ENCODE peak calls at places on chromosomes 5 and 9, in ten cellular contexts. One of them, this sample, is unnamed.

GRCh38 chr9:116027511-116027910 is 126.1 kb upstream of the PAPPA start:
- DNase-seq in Caki2: peak; percentile 40
- DNase-seq in endothelial cell: no peak
- DNase-seq in dorsolateral prefrontal cortex: no peak
- DNase-seq in NAMALWA: no peak
- DNase-seq in activated T-helper 1 cell treated with anti-CD3 and anti-CD28 coated beads, Interleukin-2, amount 50 U/mL, for 16 hours: no peak
- DNase-seq in HT-29: no peak
- DNase-seq in substantia nigra: no peak
- DNase-seq in HCT116: no peak
- DNase-seq in ovary: no peak
- DNase-seq in this sample: no peak

GRCh38 chr9:126128494-126129142 is 198.0 kb upstream of the MVB12B start:
- DNase-seq in endothelial cell: no peak
- DNase-seq in dorsolateral prefrontal cortex: no peak
- DNase-seq in activated T-helper 1 cell treated with anti-CD3 and anti-CD28 coated beads, Interleukin-2, amount 50 U/mL, for 16 hours: no peak
- DNase-seq in NAMALWA: peak; percentile 4
- DNase-seq in ovary: no peak
- DNase-seq in substantia nigra: no peak
- DNase-seq in HCT116: no peak
- DNase-seq in HT-29: no peak
- DNase-seq in Caki2: no peak
- DNase-seq in this sample: no peak

GRCh38 chr9:127535834-127536233 is 76.2 kb upstream of the STXBP1 start:
- DNase-seq in ovary: no peak
- DNase-seq in activated T-helper 1 cell treated with anti-CD3 and anti-CD28 coated beads, Interleukin-2, amount 50 U/mL, for 16 hours: no peak
- DNase-seq in Caki2: no peak
- DNase-seq in substantia nigra: no peak
- DNase-seq in endothelial cell: no peak
- DNase-seq in HT-29: no peak
- DNase-seq in NAMALWA: no peak
- DNase-seq in HCT116: no peak
- DNase-seq in dorsolateral prefrontal cortex: no peak
- DNase-seq in this sample: no peak

GRCh38 chr9:13555516-13555915 is 276.0 kb upstream of the MPDZ start:
- DNase-seq in HCT116: no peak
- DNase-seq in activated T-helper 1 cell treated with anti-CD3 and anti-CD28 coated beads, Interleukin-2, amount 50 U/mL, for 16 hours: no peak
- DNase-seq in substantia nigra: no peak
- DNase-seq in Caki2: no peak
- DNase-seq in NAMALWA: no peak
- DNase-seq in HT-29: no peak
- DNase-seq in dorsolateral prefrontal cortex: no peak
- DNase-seq in ovary: no peak
- DNase-seq in endothelial cell: no peak
- DNase-seq in this sample: no peak

GRCh38 chr9:8822667-8823025 is 1023.1 kb upstream of the DMAC1 start:
- DNase-seq in endothelial cell: no peak
- DNase-seq in substantia nigra: no peak
- DNase-seq in Caki2: no peak
- DNase-seq in NAMALWA: no peak
- DNase-seq in dorsolateral prefrontal cortex: no peak
- DNase-seq in HT-29: no peak
- DNase-seq in activated T-helper 1 cell treated with anti-CD3 and anti-CD28 coated beads, Interleukin-2, amount 50 U/mL, for 16 hours: no peak
- DNase-seq in ovary: no peak
- DNase-seq in HCT116: no peak
- DNase-seq in this sample: peak; percentile 17

GRCh38 chr9:121538221-121538620 is 38.6 kb upstream of the GGTA1 start:
- DNase-seq in dorsolateral prefrontal cortex: no peak
- DNase-seq in substantia nigra: no peak
- DNase-seq in HCT116: peak; percentile 48
- DNase-seq in ovary: no peak
- DNase-seq in NAMALWA: no peak
- DNase-seq in HT-29: peak; percentile 36
- DNase-seq in Caki2: no peak
- DNase-seq in endothelial cell: no peak
- DNase-seq in activated T-helper 1 cell treated with anti-CD3 and anti-CD28 coated beads, Interleukin-2, amount 50 U/mL, for 16 hours: no peak
- DNase-seq in this sample: no peak

GRCh38 chr5:148452499-148453193 is 68.9 kb downstream of the FBXO38 start:
- DNase-seq in HT-29: no peak
- DNase-seq in substantia nigra: no peak
- DNase-seq in endothelial cell: no peak
- DNase-seq in dorsolateral prefrontal cortex: no peak
- DNase-seq in activated T-helper 1 cell treated with anti-CD3 and anti-CD28 coated beads, Interleukin-2, amount 50 U/mL, for 16 hours: no peak
- DNase-seq in Caki2: no peak
- DNase-seq in ovary: no peak
- DNase-seq in HCT116: no peak
- DNase-seq in NAMALWA: no peak
- DNase-seq in this sample: no peak

GRCh38 chr5:98735806-98736507 is 37.5 kb upstream of the RGMB start:
- DNase-seq in Caki2: no peak
- DNase-seq in ovary: no peak
- DNase-seq in substantia nigra: no peak
- DNase-seq in dorsolateral prefrontal cortex: no peak
- DNase-seq in HCT116: no peak
- DNase-seq in endothelial cell: no peak
- DNase-seq in HT-29: no peak
- DNase-seq in activated T-helper 1 cell treated with anti-CD3 and anti-CD28 coated beads, Interleukin-2, amount 50 U/mL, for 16 hours: no peak
- DNase-seq in NAMALWA: no peak
- DNase-seq in this sample: no peak

GRCh38 chr5:140041492-140042421 is 1.3 kb downstream of the NRG2 start:
- DNase-seq in activated T-helper 1 cell treated with anti-CD3 and anti-CD28 coated beads, Interleukin-2, amount 50 U/mL, for 16 hours: no peak
- DNase-seq in HCT116: no peak
- DNase-seq in substantia nigra: peak; percentile 25
- DNase-seq in HT-29: peak; percentile 10
- DNase-seq in NAMALWA: no peak
- DNase-seq in endothelial cell: peak; percentile 18
- DNase-seq in Caki2: peak; percentile 70
- DNase-seq in ovary: peak; percentile 73
- DNase-seq in dorsolateral prefrontal cortex: peak; percentile 59
- DNase-seq in this sample: peak; percentile 15

GRCh38 chr5:55113327-55113726 is 10.9 kb downstream of the GZMA start:
- DNase-seq in activated T-helper 1 cell treated with anti-CD3 and anti-CD28 coated beads, Interleukin-2, amount 50 U/mL, for 16 hours: no peak
- DNase-seq in NAMALWA: no peak
- DNase-seq in HT-29: no peak
- DNase-seq in endothelial cell: no peak
- DNase-seq in substantia nigra: no peak
- DNase-seq in HCT116: no peak
- DNase-seq in dorsolateral prefrontal cortex: no peak
- DNase-seq in ovary: no peak
- DNase-seq in Caki2: no peak
- DNase-seq in this sample: no peak

GRCh38 chr5:141223112-141223783 is at the start of gene PCDHB14:
- DNase-seq in Caki2: peak; percentile 34
- DNase-seq in dorsolateral prefrontal cortex: no peak
- DNase-seq in ovary: no peak
- DNase-seq in activated T-helper 1 cell treated with anti-CD3 and anti-CD28 coated beads, Interleukin-2, amount 50 U/mL, for 16 hours: no peak
- DNase-seq in HT-29: peak; percentile 52
- DNase-seq in NAMALWA: peak; percentile 56
- DNase-seq in endothelial cell: peak; percentile 18
- DNase-seq in HCT116: peak; percentile 38
- DNase-seq in substantia nigra: no peak
- DNase-seq in this sample: peak; percentile 21

GRCh38 chr9:87389936-87390335 is 107.7 kb upstream of the DAPK1 start:
- DNase-seq in activated T-helper 1 cell treated with anti-CD3 and anti-CD28 coated beads, Interleukin-2, amount 50 U/mL, for 16 hours: no peak
- DNase-seq in ovary: no peak
- DNase-seq in Caki2: no peak
- DNase-seq in endothelial cell: no peak
- DNase-seq in substantia nigra: no peak
- DNase-seq in dorsolateral prefrontal cortex: no peak
- DNase-seq in HCT116: no peak
- DNase-seq in HT-29: no peak
- DNase-seq in NAMALWA: no peak
- DNase-seq in this sample: no peak

GRCh38 chr9:132006657-132007370 is 72.9 kb downstream of the MED27 start:
- DNase-seq in HT-29: no peak
- DNase-seq in NAMALWA: no peak
- DNase-seq in ovary: no peak
- DNase-seq in endothelial cell: no peak
- DNase-seq in substantia nigra: no peak
- DNase-seq in activated T-helper 1 cell treated with anti-CD3 and anti-CD28 coated beads, Interleukin-2, amount 50 U/mL, for 16 hours: no peak
- DNase-seq in dorsolateral prefrontal cortex: no peak
- DNase-seq in Caki2: no peak
- DNase-seq in HCT116: no peak
- DNase-seq in this sample: no peak

GRCh38 chr9:117464941-117465616 is 50.2 kb upstream of the ASTN2 start:
- DNase-seq in HCT116: no peak
- DNase-seq in NAMALWA: no peak
- DNase-seq in endothelial cell: no peak
- DNase-seq in HT-29: no peak
- DNase-seq in ovary: no peak
- DNase-seq in substantia nigra: peak; percentile 44
- DNase-seq in Caki2: no peak
- DNase-seq in activated T-helper 1 cell treated with anti-CD3 and anti-CD28 coated beads, Interleukin-2, amount 50 U/mL, for 16 hours: no peak
- DNase-seq in dorsolateral prefrontal cortex: peak; percentile 93
- DNase-seq in this sample: no peak

GRCh38 chr9:29214702-29215248 is 1641.5 kb upstream of the C9orf72 start:
- DNase-seq in HCT116: no peak
- DNase-seq in activated T-helper 1 cell treated with anti-CD3 and anti-CD28 coated beads, Interleukin-2, amount 50 U/mL, for 16 hours: no peak
- DNase-seq in NAMALWA: no peak
- DNase-seq in ovary: no peak
- DNase-seq in dorsolateral prefrontal cortex: no peak
- DNase-seq in endothelial cell: peak; percentile 12
- DNase-seq in substantia nigra: no peak
- DNase-seq in HT-29: no peak
- DNase-seq in Caki2: no peak
- DNase-seq in this sample: peak; percentile 15

GRCh38 chr5:75239681-75240080 is 3.0 kb upstream of the ANKRD31 start:
- DNase-seq in ovary: no peak
- DNase-seq in substantia nigra: no peak
- DNase-seq in endothelial cell: no peak
- DNase-seq in dorsolateral prefrontal cortex: no peak
- DNase-seq in NAMALWA: no peak
- DNase-seq in HT-29: no peak
- DNase-seq in Caki2: no peak
- DNase-seq in activated T-helper 1 cell treated with anti-CD3 and anti-CD28 coated beads, Interleukin-2, amount 50 U/mL, for 16 hours: no peak
- DNase-seq in HCT116: peak; percentile 51
- DNase-seq in this sample: peak; percentile 11

GRCh38 chr9:78325343-78325742 is 28.4 kb downstream of the PSAT1 start:
- DNase-seq in endothelial cell: no peak
- DNase-seq in NAMALWA: no peak
- DNase-seq in activated T-helper 1 cell treated with anti-CD3 and anti-CD28 coated beads, Interleukin-2, amount 50 U/mL, for 16 hours: no peak
- DNase-seq in HCT116: no peak
- DNase-seq in Caki2: no peak
- DNase-seq in HT-29: no peak
- DNase-seq in substantia nigra: no peak
- DNase-seq in dorsolateral prefrontal cortex: peak; percentile 34
- DNase-seq in ovary: peak; percentile 23
- DNase-seq in this sample: peak; percentile 51

GRCh38 chr9:133515240-133515610 is 9.5 kb downstream of the MYMK start:
- DNase-seq in dorsolateral prefrontal cortex: no peak
- DNase-seq in endothelial cell: no peak
- DNase-seq in substantia nigra: no peak
- DNase-seq in Caki2: no peak
- DNase-seq in NAMALWA: no peak
- DNase-seq in activated T-helper 1 cell treated with anti-CD3 and anti-CD28 coated beads, Interleukin-2, amount 50 U/mL, for 16 hours: no peak
- DNase-seq in HCT116: no peak
- DNase-seq in ovary: no peak
- DNase-seq in HT-29: no peak
- DNase-seq in this sample: no peak

GRCh38 chr9:127022913-127023665 is 99.3 kb downstream of the ANGPTL2 start:
- DNase-seq in ovary: peak; percentile 58
- DNase-seq in substantia nigra: no peak
- DNase-seq in activated T-helper 1 cell treated with anti-CD3 and anti-CD28 coated beads, Interleukin-2, amount 50 U/mL, for 16 hours: no peak
- DNase-seq in HCT116: no peak
- DNase-seq in dorsolateral prefrontal cortex: no peak
- DNase-seq in endothelial cell: no peak
- DNase-seq in HT-29: no peak
- DNase-seq in NAMALWA: no peak
- DNase-seq in Caki2: no peak
- DNase-seq in this sample: no peak

GRCh38 chr9:120710110-120710981 is 3.9 kb downstream of the MEGF9 start:
- DNase-seq in HT-29: no peak
- DNase-seq in activated T-helper 1 cell treated with anti-CD3 and anti-CD28 coated beads, Interleukin-2, amount 50 U/mL, for 16 hours: no peak
- DNase-seq in endothelial cell: no peak
- DNase-seq in substantia nigra: no peak
- DNase-seq in HCT116: peak; percentile 52
- DNase-seq in NAMALWA: no peak
- DNase-seq in ovary: no peak
- DNase-seq in dorsolateral prefrontal cortex: no peak
- DNase-seq in Caki2: peak; percentile 76
- DNase-seq in this sample: no peak

GRCh38 chr5:43702815-43703214 is 99.8 kb downstream of the NNT start:
- DNase-seq in HT-29: no peak
- DNase-seq in activated T-helper 1 cell treated with anti-CD3 and anti-CD28 coated beads, Interleukin-2, amount 50 U/mL, for 16 hours: no peak
- DNase-seq in Caki2: no peak
- DNase-seq in dorsolateral prefrontal cortex: no peak
- DNase-seq in HCT116: no peak
- DNase-seq in substantia nigra: no peak
- DNase-seq in NAMALWA: no peak
- DNase-seq in endothelial cell: no peak
- DNase-seq in ovary: no peak
- DNase-seq in this sample: no peak

GRCh38 chr9:127388037-127388855 is 8.7 kb upstream of the SLC2A8 start:
- DNase-seq in dorsolateral prefrontal cortex: no peak
- DNase-seq in activated T-helper 1 cell treated with anti-CD3 and anti-CD28 coated beads, Interleukin-2, amount 50 U/mL, for 16 hours: peak; percentile 69
- DNase-seq in substantia nigra: no peak
- DNase-seq in NAMALWA: no peak
- DNase-seq in HT-29: peak; percentile 81
- DNase-seq in HCT116: peak; percentile 86
- DNase-seq in Caki2: peak; percentile 88
- DNase-seq in ovary: no peak
- DNase-seq in endothelial cell: no peak
- DNase-seq in this sample: peak; percentile 92

GRCh38 chr9:113648586-113648985 is 185.1 kb downstream of the RGS3 start:
- DNase-seq in dorsolateral prefrontal cortex: no peak
- DNase-seq in Caki2: no peak
- DNase-seq in ovary: no peak
- DNase-seq in NAMALWA: no peak
- DNase-seq in HCT116: no peak
- DNase-seq in HT-29: no peak
- DNase-seq in endothelial cell: no peak
- DNase-seq in activated T-helper 1 cell treated with anti-CD3 and anti-CD28 coated beads, Interleukin-2, amount 50 U/mL, for 16 hours: no peak
- DNase-seq in substantia nigra: no peak
- DNase-seq in this sample: no peak

GRCh38 chr5:172801184-172801671 is 30.2 kb upstream of the DUSP1 start:
- DNase-seq in Caki2: peak; percentile 60
- DNase-seq in activated T-helper 1 cell treated with anti-CD3 and anti-CD28 coated beads, Interleukin-2, amount 50 U/mL, for 16 hours: no peak
- DNase-seq in ovary: no peak
- DNase-seq in endothelial cell: no peak
- DNase-seq in HCT116: no peak
- DNase-seq in substantia nigra: no peak
- DNase-seq in NAMALWA: no peak
- DNase-seq in dorsolateral prefrontal cortex: no peak
- DNase-seq in HT-29: no peak
- DNase-seq in this sample: peak; percentile 64

GRCh38 chr5:89399553-89399952 is 516.6 kb upstream of the MEF2C start:
- DNase-seq in dorsolateral prefrontal cortex: no peak
- DNase-seq in HT-29: no peak
- DNase-seq in NAMALWA: no peak
- DNase-seq in substantia nigra: no peak
- DNase-seq in Caki2: no peak
- DNase-seq in HCT116: no peak
- DNase-seq in ovary: no peak
- DNase-seq in activated T-helper 1 cell treated with anti-CD3 and anti-CD28 coated beads, Interleukin-2, amount 50 U/mL, for 16 hours: no peak
- DNase-seq in endothelial cell: no peak
- DNase-seq in this sample: no peak

This sample was measured in hepatocyte.